ENCODE peak calls at places on chromosomes 11 and 22, in seven cellular contexts. U is HCT116, D is GM12878, H is K562, C is HepG2, S is SK-N-SH, I is H1. G is an unnamed sample.

GRCh38 chr11:96524475-96524874 is 134.7 kb downstream of the JRKL start:
- DNase-seq in U (no peak), D (no peak), H (no peak), C (no peak), S (no peak), I (no peak), G (no peak)

GRCh38 chr11:66071326-66071870 is 1.3 kb downstream of the PACS1 start:
- DNase-seq in U (no peak), D (no peak), H (no peak), C (no peak), S (no peak), I (no peak), G (no peak)

GRCh38 chr11:119144825-119145476 is 3.9 kb upstream of the ABCG4 start:
- DNase-seq in U (peak), D (no peak), H (peak), C (peak), S (peak), I (no peak), G (peak)

GRCh38 chr11:64711138-64711943 is 11.7 kb downstream of the NRXN2 start:
- DNase-seq in U (no peak), D (no peak), H (peak), C (no peak), S (peak), I (peak), G (no peak)

GRCh38 chr22:23166841-23167610 is 13.3 kb upstream of the BCR start:
- DNase-seq in U (no peak), D (no peak), H (no peak), C (no peak), S (no peak), I (no peak), G (no peak)

GRCh38 chr11:134330611-134331564 is 900 bp upstream of the GLB1L2 start:
- DNase-seq in U (no peak), D (no peak), H (no peak), C (peak), S (no peak), I (no peak), G (no peak)

GRCh38 chr11:46391186-46391577 is 394 bp downstream of the CHRM4 start:
- DNase-seq in U (no peak), D (no peak), H (peak), C (no peak), S (peak), I (no peak), G (no peak)

GRCh38 chr11:69022268-69022667 is 9.2 kb upstream of the MRGPRF start:
- DNase-seq in U (no peak), D (no peak), H (no peak), C (no peak), S (no peak), I (no peak), G (no peak)

GRCh38 chr22:22076937-22077703 is 94.5 kb upstream of the TOP3B start:
- DNase-seq in U (no peak), D (no peak), H (no peak), C (no peak), S (peak), I (no peak), G (no peak)

GRCh38 chr22:23591203-23591791 is 11.2 kb upstream of the IGLL1 start:
- DNase-seq in U (peak), D (no peak), H (peak), C (peak), S (peak), I (peak), G (peak)

GRCh38 chr11:112128483-112129121 is 35.3 kb downstream of the IL18 start:
- DNase-seq in U (peak), D (no peak), H (no peak), C (no peak), S (peak), I (no peak), G (peak)

GRCh38 chr22:35615156-35615555 is 2.0 kb downstream of the MB start:
- DNase-seq in U (no peak), D (no peak), H (no peak), C (no peak), S (no peak), I (no peak), G (no peak)

GRCh38 chr22:23184764-23185113 is 4.4 kb downstream of the BCR start:
- DNase-seq in U (no peak), D (no peak), H (no peak), C (no peak), S (no peak), I (no peak), G (no peak)

GRCh38 chr11:117232911-117233409 is 489 bp downstream of the RNF214 start:
- DNase-seq in U (no peak), D (no peak), H (no peak), C (no peak), S (peak), I (no peak), G (peak)

GRCh38 chr11:6705905-6706535 is 22.9 kb upstream of the MRPL17 start:
- DNase-seq in U (no peak), D (no peak), H (peak), C (peak), S (peak), I (no peak), G (peak)

GRCh38 chr11:70555092-70555491 is 156.8 kb downstream of the CTTN start:
- DNase-seq in U (no peak), D (no peak), H (no peak), C (no peak), S (no peak), I (no peak), G (no peak)

GRCh38 chr22:27687984-27688545 is 113.5 kb downstream of the MN1 start:
- DNase-seq in U (no peak), D (no peak), H (no peak), C (peak), S (no peak), I (no peak), G (peak)

GRCh38 chr11:842370-843002 is at the start of the genes POLR2L and TSPAN4:
- DNase-seq in U (peak), D (no peak), H (peak), C (peak), S (peak), I (no peak), G (peak)

GRCh38 chr11:2584434-2584811 is 115.4 kb downstream of the KCNQ1OT1 start:
- DNase-seq in U (no peak), D (no peak), H (no peak), C (no peak), S (no peak), I (no peak), G (no peak)

GRCh38 chr11:2586793-2587131 is 113.0 kb downstream of the KCNQ1OT1 start:
- DNase-seq in U (no peak), D (no peak), H (no peak), C (no peak), S (peak), I (no peak), G (no peak)

GRCh38 chr11:2586091-2586792 is 113.6 kb downstream of the KCNQ1OT1 start:
- DNase-seq in U (no peak), D (no peak), H (no peak), C (no peak), S (peak), I (no peak), G (no peak)

GRCh38 chr11:2584812-2585565 is 114.8 kb downstream of the KCNQ1OT1 start:
- DNase-seq in U (no peak), D (no peak), H (no peak), C (no peak), S (peak), I (no peak), G (no peak)

GRCh38 chr11:2585566-2586090 is 114.2 kb downstream of the KCNQ1OT1 start:
- DNase-seq in U (no peak), D (no peak), H (no peak), C (no peak), S (peak), I (no peak), G (no peak)
- TF ChIP-seq JUND in U (no peak), D (no peak), H (no peak), C (no peak), S (no peak), I (no peak), G (no peak)

GRCh38 chr11:74257934-74258553 is 53.4 kb downstream of the P4HA3 start:
- DNase-seq in U (no peak), D (no peak), H (no peak), C (no peak), S (no peak), I (no peak), G (peak)
- TF ChIP-seq JUND in U (no peak), D (no peak), H (no peak), C (no peak), S (no peak), I (no peak), G (no peak)

GRCh38 chr11:47552581-47553416 is at the start of gene CELF1:
- DNase-seq in U (peak), D (peak), H (peak), C (peak), S (peak), I (peak), G (peak)
- TF ChIP-seq JUND in U (no peak), D (no peak), H (peak), C (no peak), S (no peak), I (peak), G (no peak)

DNA sequence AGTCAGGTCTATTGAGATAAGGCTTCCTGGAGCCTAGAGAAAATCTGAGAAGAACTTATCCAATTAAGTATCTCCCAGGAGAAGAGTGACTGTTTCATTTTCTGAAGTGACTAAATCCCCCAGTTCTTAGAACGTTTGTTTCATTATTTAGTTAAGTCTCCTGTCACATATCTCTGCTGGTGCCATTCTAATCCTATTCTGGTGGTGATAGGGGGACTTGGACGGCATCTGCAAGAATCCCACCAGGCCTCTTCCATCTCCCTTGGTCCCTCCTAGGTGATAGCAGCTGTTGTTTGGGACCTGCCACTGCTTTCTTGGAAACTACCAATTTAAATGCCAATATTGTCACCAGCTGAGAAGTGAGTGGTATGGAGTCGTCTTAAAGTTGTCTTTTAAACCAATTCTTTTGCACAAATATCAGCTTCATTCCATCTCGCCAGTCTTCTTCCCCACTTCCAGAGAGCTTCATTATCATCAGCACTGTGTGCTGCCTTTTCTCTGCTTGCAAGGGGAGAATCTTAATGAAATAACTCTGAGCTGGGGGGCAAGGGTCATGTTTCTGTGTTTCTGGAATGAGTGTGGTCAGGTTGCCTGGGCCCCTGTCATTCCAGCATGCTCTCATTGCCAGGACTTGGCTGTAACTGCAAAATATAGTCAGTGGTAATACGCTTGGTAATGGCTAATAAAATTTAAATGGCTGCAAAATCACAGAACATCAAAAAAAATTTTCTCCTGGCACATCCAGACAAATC is 104.8 kb downstream of the LDLRAD3 start:
- DNase-seq in U (no peak), D (no peak), H (no peak), C (no peak), S (no peak), I (no peak), G (no peak)
- TF ChIP-seq JUND in U (no peak), D (no peak), H (no peak), C (no peak), S (no peak), I (no peak), G (no peak)

GRCh38 chr22:37171662-37172061 is 16.4 kb downstream of the C1QTNF6 start:
- DNase-seq in U (no peak), D (no peak), H (no peak), C (no peak), S (peak), I (no peak), G (no peak)

GRCh38 chr22:37175414-37176144 is 12.5 kb downstream of the C1QTNF6 start:
- DNase-seq in U (no peak), D (no peak), H (no peak), C (no peak), S (peak), I (no peak), G (no peak)

GRCh38 chr22:37174964-37175363 is 13.1 kb downstream of the C1QTNF6 start:
- DNase-seq in U (no peak), D (no peak), H (no peak), C (no peak), S (peak), I (no peak), G (no peak)

GRCh38 chr22:37172266-37173245 is 15.5 kb downstream of the C1QTNF6 start:
- DNase-seq in U (no peak), D (no peak), H (no peak), C (no peak), S (peak), I (no peak), G (no peak)

DNA sequence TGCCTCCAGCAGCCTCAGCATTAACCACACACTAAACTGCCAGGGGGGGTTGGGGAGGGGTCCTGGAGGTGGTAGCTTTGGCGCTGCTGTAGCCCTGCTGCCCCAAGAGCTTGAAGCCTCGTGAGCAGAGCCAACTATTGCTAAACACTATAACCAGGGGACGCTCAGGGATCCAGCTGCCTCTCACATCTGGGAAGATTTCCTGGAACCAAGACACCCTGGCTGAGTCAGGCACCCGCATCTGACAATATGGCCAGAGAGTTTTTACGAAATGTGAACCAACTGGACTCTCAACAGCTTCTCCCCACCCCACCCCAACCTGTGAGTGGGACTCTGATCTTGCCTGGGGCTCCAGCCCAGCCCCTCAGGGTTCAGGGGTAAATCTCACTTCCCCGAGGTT is 14.3 kb downstream of the C1QTNF6 start:
- DNase-seq in U (no peak), D (no peak), H (no peak), C (no peak), S (peak), I (no peak), G (no peak)
- TF ChIP-seq JUND in U (no peak), D (no peak), H (no peak), C (no peak), S (no peak), I (no peak), G (no peak)

DNA sequence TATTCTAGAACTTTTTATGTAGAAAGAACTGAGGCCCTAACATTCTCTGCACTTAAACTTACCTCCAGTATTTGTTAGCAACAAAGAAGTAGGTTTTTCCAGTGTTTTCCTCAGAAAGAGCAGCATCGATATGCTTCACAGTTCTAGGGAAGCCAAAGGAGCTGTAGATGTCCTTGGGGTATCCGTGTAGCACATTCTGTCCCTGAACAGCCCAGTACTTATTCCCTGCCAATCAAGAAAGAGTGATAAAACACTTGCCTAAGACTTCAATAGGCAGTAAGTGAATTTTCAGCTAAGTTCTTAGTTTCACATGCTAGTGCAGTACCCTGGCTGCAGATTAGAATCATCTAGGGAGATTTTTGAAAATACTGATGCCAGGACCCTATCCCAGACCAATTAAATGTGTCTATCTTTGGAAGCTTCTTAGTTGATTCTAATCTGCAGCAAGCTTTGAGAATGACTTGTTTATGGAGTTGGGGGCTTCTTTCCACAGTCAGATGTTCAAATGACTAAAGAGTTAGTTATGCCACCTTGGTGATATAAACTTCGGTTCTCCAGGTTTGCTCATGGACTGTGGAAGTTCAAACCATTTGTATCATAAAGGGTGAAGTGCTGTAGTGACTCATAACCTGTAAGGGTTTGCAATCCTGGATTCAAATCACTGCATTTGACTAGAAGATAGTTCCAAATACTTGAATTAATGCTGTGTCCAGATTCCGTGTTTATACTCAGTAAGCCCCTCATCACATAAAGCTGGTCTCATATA is 6.5 kb downstream of the MMP1 start:
- DNase-seq in U (no peak), D (no peak), H (no peak), C (no peak), S (no peak), I (no peak), G (no peak)
- TF ChIP-seq JUND in U (no peak), D (no peak), H (no peak), C (no peak), S (no peak), I (no peak), G (no peak)

GRCh38 chr11:30479899-30480298 is 106.3 kb downstream of the MPPED2 start:
- DNase-seq in U (no peak), D (no peak), H (no peak), C (no peak), S (peak), I (no peak), G (no peak)
- TF ChIP-seq JUND in U (no peak), D (no peak), H (no peak), C (no peak), S (no peak), I (no peak), G (no peak)